ENCODE peak calls at places on chromosome 10, in six cellular contexts. S is iPS-NIHi11; G is stimulated activated naive CD8-positive, alpha-beta T cell treated with anti-CD3 and anti-CD28 coated beads, Interleukin-15, Interleukin-2, amounts not matched to agents 100 U/mL and 50 U/mL, for 24 hours; W is NCI-H2081; Q is cardiac muscle cell; A is amniotic stem cell. F is an unnamed sample.

GRCh38 chr10:81116990-81117389 is 579.3 kb downstream of the SH2D4B start:
- DNase-seq in S (no peak), G (no peak), W (no peak), Q (no peak), A (no peak), F (no peak)

GRCh38 chr10:105023706-105024105 is 382.6 kb downstream of the SORCS3 start:
- DNase-seq in S (no peak), G (no peak), W (no peak), Q (no peak), A (no peak), F (no peak)

GRCh38 chr10:101224910-101225823 is 4.1 kb downstream of the LBX1 start:
- DNase-seq in S (peak), G (no peak), W (no peak), Q (no peak), A (no peak), F (peak)

GRCh38 chr10:124649209-124649608 is 95.0 kb downstream of the FAM53B start:
- DNase-seq in S (no peak), G (no peak), W (no peak), Q (no peak), A (no peak), F (no peak)

GRCh38 chr10:36559412-36559811 is 566.0 kb upstream of the ANKRD30A start:
- DNase-seq in S (no peak), G (no peak), W (no peak), Q (no peak), A (no peak), F (no peak)

GRCh38 chr10:30987463-30987862 is 44.2 kb downstream of the ZNF438 start:
- DNase-seq in S (no peak), G (no peak), W (no peak), Q (no peak), A (no peak), F (no peak)

GRCh38 chr10:113062977-113063967 is 113.2 kb downstream of the TCF7L2 start:
- DNase-seq in S (peak), G (no peak), W (no peak), Q (peak), A (no peak), F (peak)

GRCh38 chr10:25849971-25850370 is 84.1 kb upstream of the MYO3A start:
- DNase-seq in S (no peak), G (no peak), W (no peak), Q (no peak), A (no peak), F (no peak)

GRCh38 chr10:62037166-62037831 is 135.8 kb downstream of the ARID5B start:
- DNase-seq in S (no peak), G (no peak), W (peak), Q (no peak), A (no peak), F (no peak)

GRCh38 chr10:63670291-63670898 is 149.2 kb downstream of the REEP3 start:
- DNase-seq in S (peak), G (no peak), W (no peak), Q (no peak), A (no peak), F (peak)

F was measured in endodermal cell.